ENCODE peak calls at places on chromosomes 3 and 15, in six cellular contexts. One of them, this sample, is unnamed.

GRCh38 chr3:4060064-4060463 is 243.1 kb upstream of the SETMAR start:
- DNase-seq in occipital lobe: no peak
- DNase-seq in activated CD4-positive, alpha-beta T cell treated with anti-CD3 and anti-CD28 coated beads, Interleukin-2, amount 10 ng/mL, durations not matched to agents 7 days and 5 days: no peak
- DNase-seq in lung: no peak
- DNase-seq in body of pancreas: no peak
- DNase-seq in activated CD8-positive, alpha-beta memory T cell treated with anti-CD3 and anti-CD28 coated beads for 4 hours: no peak
- DNase-seq in this sample: no peak

GRCh38 chr15:62307551-62307950 is 142.5 kb upstream of the C2CD4B start:
- DNase-seq in activated CD4-positive, alpha-beta T cell treated with anti-CD3 and anti-CD28 coated beads, Interleukin-2, amount 10 ng/mL, durations not matched to agents 7 days and 5 days: no peak
- DNase-seq in occipital lobe: no peak
- DNase-seq in body of pancreas: no peak
- DNase-seq in lung: no peak
- DNase-seq in activated CD8-positive, alpha-beta memory T cell treated with anti-CD3 and anti-CD28 coated beads for 4 hours: no peak
- DNase-seq in this sample: no peak

GRCh38 chr3:46090161-46090591 is 62.9 kb upstream of the XCR1 start:
- DNase-seq in body of pancreas: no peak
- DNase-seq in activated CD4-positive, alpha-beta T cell treated with anti-CD3 and anti-CD28 coated beads, Interleukin-2, amount 10 ng/mL, durations not matched to agents 7 days and 5 days: no peak
- DNase-seq in activated CD8-positive, alpha-beta memory T cell treated with anti-CD3 and anti-CD28 coated beads for 4 hours: no peak
- DNase-seq in occipital lobe: no peak
- DNase-seq in lung: no peak
- DNase-seq in this sample: no peak

GRCh38 chr15:66982250-66982649 is 83.2 kb upstream of the SMAD3 start:
- DNase-seq in activated CD8-positive, alpha-beta memory T cell treated with anti-CD3 and anti-CD28 coated beads for 4 hours: no peak
- DNase-seq in occipital lobe: no peak
- DNase-seq in activated CD4-positive, alpha-beta T cell treated with anti-CD3 and anti-CD28 coated beads, Interleukin-2, amount 10 ng/mL, durations not matched to agents 7 days and 5 days: no peak
- DNase-seq in lung: no peak
- DNase-seq in body of pancreas: no peak
- DNase-seq in this sample: no peak

GRCh38 chr3:69504232-69504631 is 118.3 kb upstream of the FRMD4B start:
- DNase-seq in body of pancreas: no peak
- DNase-seq in lung: no peak
- DNase-seq in activated CD8-positive, alpha-beta memory T cell treated with anti-CD3 and anti-CD28 coated beads for 4 hours: no peak
- DNase-seq in activated CD4-positive, alpha-beta T cell treated with anti-CD3 and anti-CD28 coated beads, Interleukin-2, amount 10 ng/mL, durations not matched to agents 7 days and 5 days: no peak
- DNase-seq in occipital lobe: no peak
- DNase-seq in this sample: no peak

GRCh38 chr15:41043276-41043675 is 72.8 kb downstream of the INO80 start:
- DNase-seq in body of pancreas: no peak
- DNase-seq in lung: no peak
- DNase-seq in occipital lobe: no peak
- DNase-seq in activated CD8-positive, alpha-beta memory T cell treated with anti-CD3 and anti-CD28 coated beads for 4 hours: no peak
- DNase-seq in activated CD4-positive, alpha-beta T cell treated with anti-CD3 and anti-CD28 coated beads, Interleukin-2, amount 10 ng/mL, durations not matched to agents 7 days and 5 days: no peak
- DNase-seq in this sample: no peak

GRCh38 chr15:52503788-52504496 is 24.7 kb downstream of the MYO5A start:
- DNase-seq in lung: no peak
- DNase-seq in occipital lobe: no peak
- DNase-seq in body of pancreas: no peak
- DNase-seq in activated CD4-positive, alpha-beta T cell treated with anti-CD3 and anti-CD28 coated beads, Interleukin-2, amount 10 ng/mL, durations not matched to agents 7 days and 5 days: peak
- DNase-seq in activated CD8-positive, alpha-beta memory T cell treated with anti-CD3 and anti-CD28 coated beads for 4 hours: no peak
- DNase-seq in this sample: no peak

GRCh38 chr3:79383402-79384012 is 384.3 kb downstream of the ROBO1 start:
- DNase-seq in body of pancreas: no peak
- DNase-seq in lung: no peak
- DNase-seq in occipital lobe: no peak
- DNase-seq in activated CD4-positive, alpha-beta T cell treated with anti-CD3 and anti-CD28 coated beads, Interleukin-2, amount 10 ng/mL, durations not matched to agents 7 days and 5 days: no peak
- DNase-seq in activated CD8-positive, alpha-beta memory T cell treated with anti-CD3 and anti-CD28 coated beads for 4 hours: no peak
- DNase-seq in this sample: no peak

GRCh38 chr3:33146791-33147445 is 33.1 kb downstream of the CRTAP start:
- DNase-seq in activated CD8-positive, alpha-beta memory T cell treated with anti-CD3 and anti-CD28 coated beads for 4 hours: no peak
- DNase-seq in body of pancreas: no peak
- DNase-seq in occipital lobe: no peak
- DNase-seq in activated CD4-positive, alpha-beta T cell treated with anti-CD3 and anti-CD28 coated beads, Interleukin-2, amount 10 ng/mL, durations not matched to agents 7 days and 5 days: no peak
- DNase-seq in lung: no peak
- DNase-seq in this sample: no peak

GRCh38 chr3:77684115-77684514 is 644.2 kb downstream of the ROBO2 start:
- DNase-seq in activated CD8-positive, alpha-beta memory T cell treated with anti-CD3 and anti-CD28 coated beads for 4 hours: no peak
- DNase-seq in occipital lobe: no peak
- DNase-seq in activated CD4-positive, alpha-beta T cell treated with anti-CD3 and anti-CD28 coated beads, Interleukin-2, amount 10 ng/mL, durations not matched to agents 7 days and 5 days: no peak
- DNase-seq in body of pancreas: no peak
- DNase-seq in lung: no peak
- DNase-seq in this sample: no peak

GRCh38 chr15:63668601-63669000 is 71.4 kb downstream of the FBXL22 start:
- DNase-seq in body of pancreas: no peak
- DNase-seq in occipital lobe: no peak
- DNase-seq in activated CD8-positive, alpha-beta memory T cell treated with anti-CD3 and anti-CD28 coated beads for 4 hours: no peak
- DNase-seq in activated CD4-positive, alpha-beta T cell treated with anti-CD3 and anti-CD28 coated beads, Interleukin-2, amount 10 ng/mL, durations not matched to agents 7 days and 5 days: no peak
- DNase-seq in lung: no peak
- DNase-seq in this sample: no peak

GRCh38 chr3:53295410-53295809 is 39.6 kb upstream of the TKT start:
- DNase-seq in activated CD4-positive, alpha-beta T cell treated with anti-CD3 and anti-CD28 coated beads, Interleukin-2, amount 10 ng/mL, durations not matched to agents 7 days and 5 days: no peak
- DNase-seq in activated CD8-positive, alpha-beta memory T cell treated with anti-CD3 and anti-CD28 coated beads for 4 hours: no peak
- DNase-seq in lung: no peak
- DNase-seq in body of pancreas: no peak
- DNase-seq in occipital lobe: no peak
- DNase-seq in this sample: no peak

GRCh38 chr3:113231391-113231790 is 20.0 kb downstream of the BOC start:
- DNase-seq in lung: no peak
- DNase-seq in activated CD8-positive, alpha-beta memory T cell treated with anti-CD3 and anti-CD28 coated beads for 4 hours: no peak
- DNase-seq in occipital lobe: no peak
- DNase-seq in activated CD4-positive, alpha-beta T cell treated with anti-CD3 and anti-CD28 coated beads, Interleukin-2, amount 10 ng/mL, durations not matched to agents 7 days and 5 days: no peak
- DNase-seq in body of pancreas: no peak
- DNase-seq in this sample: no peak

GRCh38 chr3:53030864-53031445 is 14.9 kb downstream of the SFMBT1 start:
- DNase-seq in activated CD8-positive, alpha-beta memory T cell treated with anti-CD3 and anti-CD28 coated beads for 4 hours: no peak
- DNase-seq in lung: no peak
- DNase-seq in occipital lobe: no peak
- DNase-seq in body of pancreas: no peak
- DNase-seq in activated CD4-positive, alpha-beta T cell treated with anti-CD3 and anti-CD28 coated beads, Interleukin-2, amount 10 ng/mL, durations not matched to agents 7 days and 5 days: peak
- DNase-seq in this sample: no peak

GRCh38 chr3:105970283-105970682 is 101.5 kb upstream of the CBLB start:
- DNase-seq in activated CD4-positive, alpha-beta T cell treated with anti-CD3 and anti-CD28 coated beads, Interleukin-2, amount 10 ng/mL, durations not matched to agents 7 days and 5 days: no peak
- DNase-seq in activated CD8-positive, alpha-beta memory T cell treated with anti-CD3 and anti-CD28 coated beads for 4 hours: no peak
- DNase-seq in lung: peak
- DNase-seq in body of pancreas: no peak
- DNase-seq in occipital lobe: no peak
- DNase-seq in this sample: no peak

GRCh38 chr3:143480306-143480852 is 360.8 kb downstream of the CHST2 start:
- DNase-seq in activated CD4-positive, alpha-beta T cell treated with anti-CD3 and anti-CD28 coated beads, Interleukin-2, amount 10 ng/mL, durations not matched to agents 7 days and 5 days: no peak
- DNase-seq in activated CD8-positive, alpha-beta memory T cell treated with anti-CD3 and anti-CD28 coated beads for 4 hours: no peak
- DNase-seq in occipital lobe: no peak
- DNase-seq in lung: no peak
- DNase-seq in body of pancreas: no peak
- DNase-seq in this sample: no peak

GRCh38 chr3:46713898-46714552 is 3.6 kb downstream of the PRSS50 start:
- DNase-seq in occipital lobe: no peak
- DNase-seq in lung: no peak
- DNase-seq in activated CD4-positive, alpha-beta T cell treated with anti-CD3 and anti-CD28 coated beads, Interleukin-2, amount 10 ng/mL, durations not matched to agents 7 days and 5 days: no peak
- DNase-seq in body of pancreas: no peak
- DNase-seq in activated CD8-positive, alpha-beta memory T cell treated with anti-CD3 and anti-CD28 coated beads for 4 hours: no peak
- DNase-seq in this sample: no peak

GRCh38 chr3:174874258-174874657 is 15.1 kb downstream of the NAALADL2 start:
- DNase-seq in occipital lobe: no peak
- DNase-seq in lung: no peak
- DNase-seq in activated CD4-positive, alpha-beta T cell treated with anti-CD3 and anti-CD28 coated beads, Interleukin-2, amount 10 ng/mL, durations not matched to agents 7 days and 5 days: no peak
- DNase-seq in body of pancreas: no peak
- DNase-seq in activated CD8-positive, alpha-beta memory T cell treated with anti-CD3 and anti-CD28 coated beads for 4 hours: no peak
- DNase-seq in this sample: no peak

GRCh38 chr3:194573680-194574437 is 59.4 kb downstream of the TMEM44 start:
- DNase-seq in lung: no peak
- DNase-seq in occipital lobe: no peak
- DNase-seq in activated CD4-positive, alpha-beta T cell treated with anti-CD3 and anti-CD28 coated beads, Interleukin-2, amount 10 ng/mL, durations not matched to agents 7 days and 5 days: peak
- DNase-seq in body of pancreas: peak
- DNase-seq in activated CD8-positive, alpha-beta memory T cell treated with anti-CD3 and anti-CD28 coated beads for 4 hours: no peak
- DNase-seq in this sample: no peak

GRCh38 chr3:195133462-195133861 is 137.5 kb downstream of the XXYLT1 start:
- DNase-seq in body of pancreas: peak
- DNase-seq in activated CD8-positive, alpha-beta memory T cell treated with anti-CD3 and anti-CD28 coated beads for 4 hours: no peak
- DNase-seq in occipital lobe: peak
- DNase-seq in lung: no peak
- DNase-seq in activated CD4-positive, alpha-beta T cell treated with anti-CD3 and anti-CD28 coated beads, Interleukin-2, amount 10 ng/mL, durations not matched to agents 7 days and 5 days: peak
- DNase-seq in this sample: no peak

GRCh38 chr3:157618075-157618760 is 115.0 kb upstream of the VEPH1 start:
- DNase-seq in occipital lobe: no peak
- DNase-seq in activated CD8-positive, alpha-beta memory T cell treated with anti-CD3 and anti-CD28 coated beads for 4 hours: no peak
- DNase-seq in activated CD4-positive, alpha-beta T cell treated with anti-CD3 and anti-CD28 coated beads, Interleukin-2, amount 10 ng/mL, durations not matched to agents 7 days and 5 days: no peak
- DNase-seq in body of pancreas: peak
- DNase-seq in lung: no peak
- DNase-seq in this sample: peak